ENCODE peak calls at places on chromosomes 5 and 9, in eight cellular contexts. R is HepG2, F is WTC11, N is A549, Y is K562, W is H1, M is GM12878, H is SK-N-SH. J is an unnamed sample.

GRCh38 chr5:82164957-82165698 is 113.0 kb downstream of the RPS23 start:
- DNase-seq in R (no peak), F (peak), N (peak), Y (no peak), W (no peak), M (no peak), H (no peak), J (peak)

GRCh38 chr5:177427211-177427822 is 841 bp downstream of the GRK6 start:
- DNase-seq in R (no peak), F (no peak), N (no peak), Y (peak), W (no peak), M (no peak), H (peak), J (no peak)

GRCh38 chr9:116318463-116319271 is 165.1 kb downstream of the PAPPA start:
- DNase-seq in R (no peak), F (no peak), N (no peak), Y (no peak), W (no peak), M (no peak), H (no peak), J (peak)

GRCh38 chr9:116549061-116549664 is 137.9 kb upstream of the TRIM32 start:
- DNase-seq in R (peak), F (no peak), N (peak), Y (no peak), W (no peak), M (no peak), H (no peak), J (peak)

GRCh38 chr9:115267788-115268187 is 149.8 kb upstream of the TNC start:
- DNase-seq in R (no peak), F (no peak), N (no peak), Y (no peak), W (no peak), M (no peak), H (no peak), J (peak)

GRCh38 chr5:175059687-175060194 is 335.4 kb downstream of the MSX2 start:
- DNase-seq in R (peak), F (peak), N (peak), Y (no peak), W (peak), M (no peak), H (peak), J (peak)

GRCh38 chr5:64690417-64691151 is at the start of gene SHISAL2B:
- DNase-seq in R (no peak), F (peak), N (peak), Y (no peak), W (no peak), M (no peak), H (peak), J (no peak)

GRCh38 chr9:123318192-123318591 is 37.8 kb upstream of the CRB2 start:
- DNase-seq in R (no peak), F (no peak), N (no peak), Y (no peak), W (no peak), M (peak), H (no peak), J (no peak)

GRCh38 chr9:26974927-26975326 is 18.7 kb downstream of the IFT74 start:
- DNase-seq in R (no peak), F (peak), N (no peak), Y (no peak), W (no peak), M (no peak), H (no peak), J (no peak)

GRCh38 chr5:120605325-120606079 is 141.4 kb downstream of the PRR16 start:
- DNase-seq in R (no peak), F (no peak), N (no peak), Y (no peak), W (no peak), M (no peak), H (no peak), J (no peak)

GRCh38 chr5:15334551-15335302 is 165.3 kb upstream of the FBXL7 start:
- DNase-seq in R (no peak), F (no peak), N (no peak), Y (no peak), W (no peak), M (no peak), H (no peak), J (no peak)

GRCh38 chr5:64838376-64838775 is 69.6 kb downstream of the CWC27 start:
- DNase-seq in R (no peak), F (no peak), N (no peak), Y (no peak), W (no peak), M (no peak), H (no peak), J (peak)

GRCh38 chr5:120684749-120685415 is 220.8 kb downstream of the PRR16 start:
- DNase-seq in R (no peak), F (peak), N (peak), Y (no peak), W (no peak), M (no peak), H (peak), J (peak)

GRCh38 chr5:176748073-176748966 is 62.0 kb upstream of the UNC5A start:
- DNase-seq in R (no peak), F (no peak), N (no peak), Y (no peak), W (no peak), M (no peak), H (peak), J (no peak)

GRCh38 chr9:135526089-135526729 is 5.0 kb downstream of the LCN1 start:
- DNase-seq in R (no peak), F (no peak), N (no peak), Y (no peak), W (no peak), M (no peak), H (no peak), J (no peak)

GRCh38 chr5:104241051-104241450 is 678.5 kb upstream of the NUDT12 start:
- DNase-seq in R (no peak), F (no peak), N (no peak), Y (no peak), W (no peak), M (no peak), H (no peak), J (no peak)

GRCh38 chr5:137137013-137137632 is 362.0 kb downstream of the SPOCK1 start:
- DNase-seq in R (no peak), F (no peak), N (no peak), Y (no peak), W (no peak), M (no peak), H (peak), J (no peak)

GRCh38 chr5:93425102-93425501 is 155.9 kb downstream of the NR2F1-AS1 start:
- DNase-seq in R (no peak), F (no peak), N (no peak), Y (no peak), W (no peak), M (no peak), H (no peak), J (peak)

GRCh38 chr5:151296478-151296830 is 7.1 kb downstream of the SLC36A3 start:
- DNase-seq in R (no peak), F (no peak), N (no peak), Y (no peak), W (no peak), M (no peak), H (no peak), J (no peak)

GRCh38 chr5:136065588-136065987 is 36.8 kb downstream of the TGFBI start:
- DNase-seq in R (no peak), F (no peak), N (no peak), Y (no peak), W (no peak), M (no peak), H (no peak), J (no peak)

GRCh38 chr5:136063778-136064465 is 35.1 kb downstream of the TGFBI start:
- DNase-seq in R (no peak), F (no peak), N (no peak), Y (no peak), W (no peak), M (no peak), H (no peak), J (no peak)

GRCh38 chr5:136066705-136067271 is 38.0 kb downstream of the TGFBI start:
- DNase-seq in R (peak), F (no peak), N (peak), Y (no peak), W (no peak), M (no peak), H (no peak), J (peak)

GRCh38 chr5:136062563-136063274 is 33.9 kb downstream of the TGFBI start:
- DNase-seq in R (peak), F (peak), N (peak), Y (peak), W (no peak), M (no peak), H (no peak), J (peak)

GRCh38 chr5:136064510-136064909 is 35.7 kb downstream of the TGFBI start:
- DNase-seq in R (no peak), F (no peak), N (no peak), Y (no peak), W (no peak), M (no peak), H (no peak), J (no peak)
- TF ChIP-seq CTCF in R (no peak), F (no peak), N (no peak), Y (peak), W (peak), M (peak), H (no peak), J (peak)

GRCh38 chr9:20594521-20594920 is 27.8 kb downstream of the MLLT3 start:
- DNase-seq in R (no peak), F (no peak), N (no peak), Y (no peak), W (no peak), M (no peak), H (no peak), J (no peak)
- TF ChIP-seq USF2 in R (no peak), F (no peak), N (no peak), Y (no peak), W (no peak), M (no peak), H (no peak), J (no peak)

GRCh38 chr5:73999306-73999705 is 373.3 kb downstream of the ARHGEF28 start:
- DNase-seq in R (no peak), F (no peak), N (no peak), Y (no peak), W (no peak), M (no peak), H (no peak), J (no peak)

GRCh38 chr5:73996181-73996770 is 370.3 kb downstream of the ARHGEF28 start:
- DNase-seq in R (no peak), F (no peak), N (no peak), Y (no peak), W (no peak), M (no peak), H (no peak), J (no peak)

GRCh38 chr5:73998496-73998895 is 372.5 kb downstream of the ARHGEF28 start:
- DNase-seq in R (peak), F (no peak), N (no peak), Y (no peak), W (no peak), M (no peak), H (no peak), J (no peak)

GRCh38 chr5:73997936-73998335 is 371.9 kb downstream of the ARHGEF28 start:
- DNase-seq in R (no peak), F (no peak), N (no peak), Y (no peak), W (no peak), M (no peak), H (no peak), J (no peak)

GRCh38 chr5:73994963-73995362 is 369.0 kb downstream of the ARHGEF28 start:
- DNase-seq in R (no peak), F (no peak), N (no peak), Y (no peak), W (no peak), M (no peak), H (no peak), J (no peak)
- TF ChIP-seq CTCF in R (no peak), F (no peak), N (no peak), Y (no peak), W (no peak), M (no peak), H (no peak), J (no peak)

GRCh38 chr9:9942764-9943424 is 669.9 kb downstream of the PTPRD start:
- DNase-seq in R (peak), F (peak), N (peak), Y (peak), W (peak), M (peak), H (peak), J (peak)
- TF ChIP-seq USF2 in R (no peak), F (no peak), N (no peak), Y (no peak), W (no peak), M (no peak), H (no peak), J (no peak)

GRCh38 chr9:16131269-16131668 is 578.4 kb downstream of the CCDC171 start:
- DNase-seq in R (no peak), F (no peak), N (peak), Y (no peak), W (no peak), M (no peak), H (no peak), J (peak)
- TF ChIP-seq CTCF in R (peak), F (no peak), N (no peak), Y (no peak), W (peak), M (peak), H (peak), J (peak)

DNA sequence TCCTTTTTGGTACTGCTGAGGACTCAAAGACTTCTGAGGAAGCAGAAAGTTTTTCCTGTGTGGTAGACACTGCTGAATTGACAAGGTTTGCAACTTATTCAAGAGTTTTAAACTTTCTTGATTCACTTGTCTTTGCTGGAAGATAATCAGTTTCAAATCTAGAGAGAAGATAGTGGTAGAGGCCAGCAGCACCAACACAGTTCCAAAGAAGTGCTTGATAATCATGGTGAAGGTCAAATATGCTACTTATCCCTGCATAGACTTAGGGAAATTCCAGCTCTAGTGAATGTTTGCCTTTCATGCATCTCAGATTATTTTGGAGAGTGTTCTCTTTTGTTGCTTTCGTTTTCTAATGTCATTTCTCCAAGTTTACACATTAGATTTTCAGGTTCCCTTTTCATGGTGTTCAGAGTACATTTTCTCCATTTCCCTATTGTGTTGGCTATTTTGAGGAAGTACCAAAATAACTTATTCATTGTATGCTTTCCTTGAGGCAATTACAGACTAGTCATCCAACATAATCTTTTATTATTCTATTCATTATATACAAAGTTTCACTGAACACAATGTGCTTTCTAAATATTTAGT is 549 bp downstream of the IFNE start:
- DNase-seq in R (no peak), F (no peak), N (no peak), Y (no peak), W (no peak), M (no peak), H (no peak), J (no peak)
- TF ChIP-seq USF2 in R (no peak), F (no peak), N (no peak), Y (no peak), W (no peak), M (no peak), H (no peak), J (no peak)

GRCh38 chr5:78065663-78066062 is 228.8 kb downstream of the AP3B1 start:
- DNase-seq in R (no peak), F (peak), N (peak), Y (no peak), W (no peak), M (no peak), H (no peak), J (no peak)
- TF ChIP-seq CTCF in R (peak), F (no peak), N (no peak), Y (peak), W (peak), M (peak), H (peak), J (no peak)

GRCh38 chr5:111439473-111440075 is 72.8 kb downstream of the STARD4 start:
- DNase-seq in R (no peak), F (no peak), N (no peak), Y (no peak), W (no peak), M (no peak), H (no peak), J (peak)
- TF ChIP-seq USF2 in R (no peak), F (no peak), N (no peak), Y (no peak), W (no peak), M (no peak), H (no peak), J (no peak)

GRCh38 chr9:306907-307306 is 92.2 kb downstream of the DOCK8 start:
- DNase-seq in R (peak), F (peak), N (peak), Y (no peak), W (no peak), M (no peak), H (no peak), J (no peak)
- TF ChIP-seq CTCF in R (peak), F (no peak), N (peak), Y (peak), W (peak), M (peak), H (no peak), J (no peak)